ENCODE peak calls at places on chromosomes 6 and 20, in eight cellular contexts. L is Jurkat, Clone E6-1; Y is breast epithelium; G is non-pigmented ciliary epithelial cell; E is HEK293T; O is kidney glomerular epithelial cell; J is astrocyte of the spinal cord; P is T-helper 2 cell. N is an unnamed sample.
A peak's percentile ranks its signal among the peaks of the same experiment; 100 is the strongest.

GRCh38 chr6:36136034-36136433 is 5.7 kb downstream of the MAPK13 start:
- DNase-seq in E (no peak), J (no peak), Y (no peak), P (no peak), O (no peak), L (no peak), G (no peak), N (no peak)

GRCh38 chr6:126048635-126049034 is 62.3 kb downstream of the TRMT11 start:
- DNase-seq in P (no peak), L (no peak), Y (no peak), J (no peak), G (no peak), E (no peak), O (no peak), N (no peak)

GRCh38 chr20:50678213-50678898 is 13.0 kb downstream of the RIPOR3 start:
- DNase-seq in Y (no peak), O (peak; percentile 76), L (no peak), E (no peak), P (no peak), J (no peak), G (no peak), N (no peak)

GRCh38 chr6:43396408-43397149 is 27.1 kb upstream of the ZNF318 start:
- DNase-seq in J (no peak), E (no peak), O (no peak), P (no peak), Y (no peak), L (no peak), G (no peak), N (no peak)

GRCh38 chr6:34745277-34746103 is 11.8 kb upstream of the SNRPC start:
- DNase-seq in E (no peak), J (no peak), P (no peak), Y (no peak), O (no peak), G (peak; percentile 67), L (no peak), N (peak; percentile 30)

GRCh38 chr20:48406462-48407235 is 421.1 kb downstream of the PREX1 start:
- DNase-seq in G (no peak), P (no peak), O (no peak), Y (no peak), J (no peak), L (no peak), E (no peak), N (no peak)

GRCh38 chr6:17542243-17542642 is 57.9 kb upstream of the FAM8A1 start:
- DNase-seq in E (no peak), O (no peak), J (no peak), P (no peak), L (no peak), G (no peak), Y (no peak), N (no peak)

GRCh38 chr6:105442369-105442768 is 39.5 kb upstream of the PREP start:
- DNase-seq in J (no peak), L (no peak), E (no peak), G (no peak), O (no peak), Y (no peak), P (no peak), N (no peak)

GRCh38 chr20:62824476-62825287 is 7.8 kb downstream of the COL9A3 start:
- DNase-seq in Y (no peak), E (peak; percentile 68), G (no peak), O (no peak), P (peak; percentile 25), J (peak; percentile 25), L (peak; percentile 48), N (no peak)

GRCh38 chr20:24729896-24730605 is 219.0 kb upstream of the CST7 start:
- DNase-seq in Y (no peak), E (no peak), O (no peak), J (no peak), G (no peak), P (no peak), L (no peak), N (no peak)

GRCh38 chr6:86192123-86192522 is 549.4 kb upstream of the SYNCRIP start:
- DNase-seq in G (no peak), O (peak; percentile 19), J (no peak), P (no peak), L (peak; percentile 58), Y (no peak), E (peak; percentile 8), N (no peak)

GRCh38 chr6:33765368-33765767 is 18.7 kb upstream of the IP6K3 start:
- DNase-seq in G (no peak), J (no peak), O (no peak), E (no peak), L (no peak), P (no peak), Y (no peak), N (no peak)

GRCh38 chr20:62457098-62457497 is 18.7 kb downstream of the GATA5 start:
- DNase-seq in G (no peak), P (no peak), J (no peak), E (no peak), Y (no peak), L (no peak), O (no peak), N (no peak)

GRCh38 chr20:19992996-19993908 is 23.9 kb upstream of the NAA20 start:
- DNase-seq in P (no peak), O (peak; percentile 91), L (no peak), G (peak; percentile 78), E (no peak), Y (no peak), J (peak; percentile 89), N (peak; percentile 90)

GRCh38 chr6:4727236-4727635 is 49.0 kb upstream of the CDYL start:
- DNase-seq in G (no peak), L (no peak), P (no peak), Y (no peak), O (no peak), J (no peak), E (no peak), N (peak; percentile 50)

GRCh38 chr6:112571886-112572285 is 224.8 kb downstream of the RFPL4B start:
- DNase-seq in O (no peak), P (no peak), Y (no peak), G (no peak), E (no peak), L (no peak), J (peak; percentile 86), N (no peak)

GRCh38 chr20:2986466-2986865 is 57.0 kb upstream of the GNRH2 start:
- DNase-seq in E (no peak), P (no peak), J (no peak), Y (no peak), G (no peak), L (no peak), O (no peak), N (peak; percentile 26)

GRCh38 chr6:111817451-111818146 is 55.7 kb downstream of the FYN start:
- DNase-seq in L (no peak), O (no peak), P (no peak), E (no peak), Y (no peak), G (no peak), J (no peak), N (no peak)

GRCh38 chr6:37547564-37548061 is 47.9 kb upstream of the CCDC167 start:
- DNase-seq in O (peak; percentile 71), J (peak; percentile 72), E (no peak), L (no peak), G (no peak), P (peak; percentile 26), Y (no peak), N (no peak)

GRCh38 chr20:11716239-11716944 is 201.3 kb upstream of the BTBD3 start:
- DNase-seq in E (peak; percentile 65), L (peak; percentile 38), P (no peak), O (peak; percentile 83), Y (no peak), G (peak; percentile 87), J (peak; percentile 96), N (peak; percentile 89)

GRCh38 chr6:35786272-35786671 is 5.5 kb downstream of the CLPSL1 start:
- DNase-seq in E (no peak), P (no peak), G (no peak), O (no peak), J (no peak), L (no peak), Y (no peak), N (no peak)

GRCh38 chr6:39973661-39974060 is 39.4 kb upstream of the MOCS1 start:
- DNase-seq in E (no peak), J (no peak), G (no peak), P (no peak), Y (no peak), O (no peak), L (no peak), N (no peak)

GRCh38 chr20:3227511-3227910 is 11.5 kb downstream of the SLC4A11 start:
- DNase-seq in O (peak; percentile 87), G (no peak), P (no peak), Y (no peak), L (no peak), E (no peak), J (no peak), N (no peak)